ENCODE peak calls at places on chromosomes 3 and 15, in eight cellular contexts. A is GM20000, P is adrenal gland, H is nephron progenitor cell, D is colonic mucosa, W is progenitor cell of endocrine pancreas, F is GM13977, K is BE2C. G is an unnamed sample.

GRCh38 chr3:26920579-26920978 is 298.0 kb downstream of the LRRC3B start:
- DNase-seq in A (no peak), P (no peak), H (no peak), D (no peak), W (no peak), F (no peak), K (no peak), G (no peak)

GRCh38 chr15:41501961-41502786 is 8.5 kb downstream of the ITPKA start:
- DNase-seq in A (peak), P (no peak), H (peak), D (no peak), W (no peak), F (peak), K (no peak), G (no peak)

GRCh38 chr15:65981837-65982696 is 112.8 kb downstream of the RAB11A start:
- DNase-seq in A (peak), P (peak), H (peak), D (peak), W (peak), F (peak), K (peak), G (no peak)

GRCh38 chr3:153165211-153165815 is 3.3 kb downstream of the RAP2B start:
- DNase-seq in A (no peak), P (no peak), H (no peak), D (no peak), W (no peak), F (no peak), K (no peak), G (no peak)

GRCh38 chr3:125062904-125063618 is 7.3 kb upstream of the HEG1 start:
- DNase-seq in A (no peak), P (peak), H (no peak), D (no peak), W (peak), F (no peak), K (no peak), G (no peak)

GRCh38 chr15:57259511-57260143 is 116.7 kb upstream of the CGNL1 start:
- DNase-seq in A (no peak), P (no peak), H (peak), D (peak), W (peak), F (no peak), K (peak), G (no peak)

GRCh38 chr15:36361351-36361870 is 218.0 kb upstream of the CDIN1 start:
- DNase-seq in A (no peak), P (no peak), H (no peak), D (no peak), W (no peak), F (no peak), K (no peak), G (no peak)

GRCh38 chr3:188338081-188338480 is 184.1 kb downstream of the LPP start:
- DNase-seq in A (no peak), P (no peak), H (no peak), D (no peak), W (no peak), F (no peak), K (no peak), G (no peak)

GRCh38 chr3:126473292-126474168 is 2.2 kb downstream of the ZXDC start:
- DNase-seq in A (no peak), P (no peak), H (no peak), D (no peak), W (no peak), F (no peak), K (peak), G (no peak)

GRCh38 chr3:126476976-126477330 is 1.3 kb upstream of the ZXDC start:
- DNase-seq in A (no peak), P (no peak), H (no peak), D (no peak), W (no peak), F (no peak), K (no peak), G (no peak)

GRCh38 chr3:126474498-126475410 is 937 bp downstream of the ZXDC start:
- DNase-seq in A (peak), P (peak), H (peak), D (peak), W (peak), F (peak), K (peak), G (peak)

GRCh38 chr3:126476166-126476975 is 680 bp upstream of the ZXDC start:
- DNase-seq in A (no peak), P (peak), H (no peak), D (peak), W (peak), F (no peak), K (peak), G (no peak)

DNA sequence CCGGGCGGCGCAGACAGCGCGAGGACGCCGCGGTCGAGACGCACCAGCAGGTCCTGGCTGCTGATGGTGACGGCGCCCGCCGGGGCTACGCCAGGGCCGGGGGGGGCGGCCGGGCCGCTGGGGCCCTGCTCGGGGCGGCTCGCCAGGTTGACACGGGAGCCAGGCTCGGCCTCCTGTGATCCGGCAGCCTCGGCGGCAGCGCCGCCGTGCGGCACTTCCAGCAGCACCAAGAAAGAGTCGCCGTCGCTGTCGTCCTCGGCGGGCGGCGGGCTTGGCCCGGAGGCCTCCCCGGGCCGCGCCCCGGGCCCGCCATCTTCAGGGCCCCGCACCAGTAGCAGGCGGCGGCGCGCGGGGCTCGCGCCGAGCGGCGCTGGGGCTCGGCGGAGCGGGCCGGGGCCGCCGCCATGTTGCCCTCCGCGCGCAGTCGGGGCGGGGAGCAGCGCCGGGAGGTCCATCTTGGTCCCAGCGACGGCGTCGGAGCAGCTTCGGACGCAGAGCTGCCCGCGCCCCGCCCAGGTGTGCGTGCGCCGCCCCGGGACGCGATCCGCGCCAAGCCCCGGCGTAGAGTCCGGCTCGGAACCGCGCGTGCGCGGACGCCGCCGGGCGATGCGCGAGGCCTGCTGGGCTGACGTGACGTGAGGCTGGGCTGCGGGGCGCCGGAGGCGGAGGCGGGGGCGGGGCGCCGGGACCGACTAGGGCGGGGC is at the start of gene ZXDC:
- DNase-seq in A (peak), P (peak), H (peak), D (peak), W (peak), F (peak), K (peak), G (peak)
- TF ChIP-seq CTCF in A (peak), P (peak), H (no peak), D (no peak), W (peak), F (peak), K (peak), G (no peak)

GRCh38 chr3:52216585-52217408 is 8.6 kb downstream of the TLR9 start:
- DNase-seq in A (no peak), P (peak), H (no peak), D (peak), W (no peak), F (no peak), K (peak), G (no peak)
- TF ChIP-seq CTCF in A (no peak), P (no peak), H (no peak), D (no peak), W (no peak), F (no peak), K (no peak), G (no peak)

DNA sequence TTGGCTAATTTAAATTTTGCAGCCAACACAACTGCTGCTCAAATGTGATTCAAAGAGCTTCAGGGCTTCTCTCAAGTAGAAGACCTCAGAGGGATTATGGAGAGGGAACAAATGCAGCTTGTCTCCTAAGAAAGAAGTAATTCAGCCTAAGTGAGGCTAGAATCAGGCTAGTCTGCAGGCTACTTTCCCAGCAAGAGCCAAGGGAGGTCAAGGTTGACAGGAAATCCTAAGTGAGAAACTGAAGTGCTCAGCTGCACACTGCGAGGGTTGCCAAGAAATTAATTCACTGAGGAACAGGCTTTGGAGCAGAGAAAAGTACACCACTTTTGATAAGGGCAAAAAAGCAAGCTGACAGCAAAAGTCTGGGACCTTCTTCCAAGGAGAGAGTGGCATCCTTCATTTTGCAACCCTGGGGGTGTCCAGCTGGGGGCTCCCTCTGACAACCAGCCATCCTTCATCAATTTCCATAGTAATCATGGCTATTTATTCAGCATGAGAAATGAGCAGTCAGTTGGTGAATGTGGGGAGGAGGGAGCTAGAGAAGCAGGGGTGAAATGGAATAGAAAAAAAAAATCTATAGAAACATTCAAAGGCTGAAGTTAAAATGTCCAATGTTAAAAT is 646.4 kb upstream of the ADAMTS9 start:
- DNase-seq in A (no peak), P (peak), H (no peak), D (no peak), W (no peak), F (no peak), K (no peak), G (no peak)
- TF ChIP-seq CTCF in A (no peak), P (no peak), H (no peak), D (no peak), W (peak), F (no peak), K (peak), G (no peak)

GRCh38 chr3:168094877-168095610 is 680 bp downstream of the GOLIM4 start:
- DNase-seq in A (peak), P (peak), H (peak), D (peak), W (peak), F (peak), K (no peak), G (peak)
- TF ChIP-seq CTCF in A (no peak), P (peak), H (peak), D (no peak), W (peak), F (no peak), K (peak), G (no peak)

GRCh38 chr15:67383903-67384302 is 129.3 kb downstream of the IQCH start:
- DNase-seq in A (no peak), P (no peak), H (no peak), D (no peak), W (no peak), F (no peak), K (no peak), G (no peak)
- TF ChIP-seq CTCF in A (no peak), P (no peak), H (no peak), D (no peak), W (peak), F (no peak), K (no peak), G (no peak)

GRCh38 chr15:29208352-29208751 is 61.3 kb downstream of the NSMCE3 start:
- DNase-seq in A (no peak), P (peak), H (peak), D (no peak), W (no peak), F (no peak), K (no peak), G (no peak)
- TF ChIP-seq CTCF in A (no peak), P (no peak), H (peak), D (no peak), W (peak), F (no peak), K (no peak), G (no peak)

GRCh38 chr3:41321642-41321980 is 122.3 kb downstream of the CTNNB1 start:
- DNase-seq in A (no peak), P (no peak), H (no peak), D (no peak), W (no peak), F (no peak), K (no peak), G (no peak)
- TF ChIP-seq CTCF in A (no peak), P (no peak), H (no peak), D (no peak), W (no peak), F (no peak), K (no peak), G (no peak)

DNA sequence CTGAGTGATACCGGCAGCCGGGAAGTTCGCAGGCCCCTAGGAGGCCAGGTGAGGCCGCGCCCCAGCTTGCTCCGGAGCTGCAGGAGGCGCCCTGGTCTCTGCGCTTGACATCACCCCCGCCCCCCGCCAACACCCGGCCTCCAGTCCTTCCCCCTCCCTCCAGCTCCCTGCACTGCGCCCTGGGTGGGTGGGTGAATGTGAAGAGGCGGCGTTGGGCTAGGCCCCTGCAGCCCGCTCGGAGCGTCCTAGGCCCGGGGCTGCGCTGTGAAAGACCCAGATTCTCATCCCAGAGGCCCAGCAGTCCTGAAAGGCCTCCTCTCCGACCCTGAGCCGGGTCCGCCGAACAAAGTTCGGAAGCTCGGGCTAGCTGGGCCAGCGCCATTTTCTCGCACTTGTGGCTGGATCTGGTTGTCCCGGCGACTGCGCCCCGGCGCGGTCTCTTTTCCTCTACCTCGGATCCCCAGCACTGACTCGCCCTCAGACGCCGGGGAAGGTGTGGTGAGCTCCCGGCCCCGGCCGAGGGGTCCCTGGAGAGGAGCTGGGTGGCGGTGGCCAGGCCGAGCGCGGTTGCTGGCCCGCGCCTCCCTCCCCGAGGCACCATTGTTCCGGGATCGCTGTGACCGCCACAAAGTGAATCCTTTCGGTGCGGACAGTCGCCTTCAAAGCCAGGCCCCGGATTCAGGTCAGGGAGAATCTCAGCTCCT is 12.9 kb downstream of the ZIC4 start:
- DNase-seq in A (no peak), P (no peak), H (peak), D (no peak), W (no peak), F (no peak), K (no peak), G (no peak)
- TF ChIP-seq CTCF in A (no peak), P (no peak), H (no peak), D (no peak), W (no peak), F (no peak), K (no peak), G (no peak)

GRCh38 chr15:51576451-51576850 is 46.1 kb downstream of the DMXL2 start:
- DNase-seq in A (no peak), P (no peak), H (no peak), D (no peak), W (no peak), F (no peak), K (no peak), G (no peak)

GRCh38 chr15:51577907-51578306 is 44.7 kb downstream of the DMXL2 start:
- DNase-seq in A (no peak), P (no peak), H (no peak), D (no peak), W (no peak), F (no peak), K (no peak), G (no peak)

GRCh38 chr15:51579012-51579411 is 43.6 kb downstream of the DMXL2 start:
- DNase-seq in A (no peak), P (no peak), H (no peak), D (no peak), W (no peak), F (no peak), K (no peak), G (no peak)

GRCh38 chr15:51576911-51577500 is 45.6 kb downstream of the DMXL2 start:
- DNase-seq in A (no peak), P (no peak), H (no peak), D (no peak), W (no peak), F (no peak), K (no peak), G (no peak)

GRCh38 chr15:51575775-51576174 is 46.8 kb downstream of the DMXL2 start:
- DNase-seq in A (no peak), P (no peak), H (no peak), D (no peak), W (no peak), F (no peak), K (no peak), G (no peak)
- TF ChIP-seq CTCF in A (no peak), P (no peak), H (no peak), D (no peak), W (no peak), F (no peak), K (no peak), G (no peak)

GRCh38 chr3:169668957-169669681 is 5.6 kb upstream of the MECOM start:
- DNase-seq in A (peak), P (no peak), H (peak), D (peak), W (peak), F (peak), K (peak), G (no peak)
- TF ChIP-seq CTCF in A (peak), P (peak), H (peak), D (peak), W (peak), F (peak), K (peak), G (peak)